ENCODE peak calls at places on chromosomes 7 and 10, in seven cellular contexts. N is tibial artery, Q is mucosa of descending colon, M is tibial nerve, O is foreskin fibroblast, J is psoas muscle, L is A549. T is an unnamed sample.

GRCh38 chr7:130118801-130119200 is 48.5 kb downstream of the KLHDC10 start:
- DNase-seq in J (no peak), Q (no peak), M (no peak), O (no peak), L (no peak), N (no peak), T (no peak)

GRCh38 chr7:74069086-74069541 is 14.5 kb upstream of the LIMK1 start:
- DNase-seq in M (no peak), L (no peak), Q (no peak), N (no peak), J (no peak), O (no peak), T (no peak)

GRCh38 chr7:8274589-8274988 is 12.6 kb upstream of the ICA1 start:
- DNase-seq in O (no peak), M (no peak), J (no peak), L (no peak), N (no peak), Q (no peak), T (no peak)

GRCh38 chr10:7053195-7053594 is 357.6 kb downstream of the SFMBT2 start:
- DNase-seq in O (no peak), J (no peak), Q (no peak), N (no peak), M (no peak), L (no peak), T (no peak)

GRCh38 chr7:153835712-153836265 is 216.4 kb upstream of the DPP6 start:
- DNase-seq in Q (peak), L (no peak), M (no peak), O (no peak), N (peak), J (no peak), T (no peak)

GRCh38 chr7:70775570-70776156 is 356.3 kb upstream of the GALNT17 start:
- DNase-seq in N (no peak), Q (no peak), O (no peak), L (peak), J (no peak), M (no peak), T (no peak)

GRCh38 chr7:141072548-141073172 is 1.2 kb upstream of the TMEM178B start:
- DNase-seq in J (peak), L (peak), O (peak), Q (peak), M (no peak), N (no peak), T (peak)

GRCh38 chr7:13641699-13642098 is 347.8 kb downstream of the ETV1 start:
- DNase-seq in J (no peak), N (no peak), L (peak), Q (no peak), O (peak), M (no peak), T (no peak)

GRCh38 chr10:5565671-5566581 is 41.2 kb downstream of the CALML3 start:
- DNase-seq in Q (no peak), N (no peak), J (no peak), M (peak), L (no peak), O (peak), T (peak)

GRCh38 chr10:6306917-6307316 is 104.2 kb downstream of the PFKFB3 start:
- DNase-seq in N (no peak), O (no peak), J (no peak), M (no peak), Q (no peak), L (no peak), T (no peak)

GRCh38 chr7:139820089-139820488 is 9.0 kb upstream of the TBXAS1 start:
- DNase-seq in M (no peak), O (no peak), Q (no peak), N (no peak), L (no peak), J (no peak), T (no peak)

GRCh38 chr7:44782460-44782859 is 14.0 kb upstream of the PPIA start:
- DNase-seq in Q (no peak), O (no peak), L (no peak), M (no peak), J (no peak), N (no peak), T (no peak)

GRCh38 chr7:35993663-35994622 is 159.1 kb upstream of the EEPD1 start:
- DNase-seq in M (no peak), N (no peak), J (no peak), L (peak), Q (peak), O (peak), T (no peak)

GRCh38 chr7:47375590-47375989 is 206.3 kb downstream of the TNS3 start:
- DNase-seq in M (no peak), L (no peak), Q (no peak), O (peak), J (no peak), N (no peak), T (no peak)

GRCh38 chr7:30309302-30309701 is 24.9 kb downstream of the ZNRF2 start:
- DNase-seq in J (no peak), Q (no peak), M (no peak), N (no peak), O (no peak), L (no peak), T (no peak)

GRCh38 chr10:48526371-48526821 is 78.5 kb downstream of the ARHGAP22 start:
- DNase-seq in O (peak), L (no peak), J (no peak), N (no peak), Q (no peak), M (no peak), T (peak)

GRCh38 chr7:131948434-131949053 is 392.1 kb upstream of the PODXL start:
- DNase-seq in L (peak), J (peak), M (peak), O (peak), N (peak), Q (peak), T (no peak)

GRCh38 chr10:118971187-118971586 is 58.3 kb upstream of the NANOS1 start:
- DNase-seq in J (no peak), N (no peak), L (no peak), Q (no peak), O (no peak), M (no peak), T (no peak)

GRCh38 chr7:65247491-65247890 is 126.2 kb upstream of the ZNF92 start:
- DNase-seq in L (no peak), M (no peak), Q (no peak), J (no peak), N (no peak), O (no peak), T (no peak)

GRCh38 chr10:117442944-117443676 is 67.9 kb upstream of the PDZD8 start:
- DNase-seq in Q (peak), J (peak), N (peak), O (peak), M (peak), L (peak), T (no peak)

GRCh38 chr10:124596116-124596785 is 134.6 kb downstream of the LHPP start:
- DNase-seq in J (peak), N (no peak), M (no peak), Q (no peak), L (no peak), O (no peak), T (no peak)

GRCh38 chr7:120226188-120226587 is 46.8 kb upstream of the KCND2 start:
- DNase-seq in M (no peak), N (no peak), J (no peak), O (no peak), Q (no peak), L (no peak), T (no peak)

GRCh38 chr7:82945480-82945879 is 217.2 kb downstream of the PCLO start:
- DNase-seq in M (no peak), L (no peak), N (no peak), O (no peak), Q (no peak), J (no peak), T (no peak)

GRCh38 chr7:76191783-76192240 is 9.9 kb upstream of the SRRM3 start:
- DNase-seq in M (no peak), Q (no peak), J (no peak), N (no peak), O (peak), L (peak), T (no peak)

GRCh38 chr10:1251769-1252168 is 195.6 kb downstream of the WDR37 start:
- DNase-seq in J (no peak), N (no peak), L (no peak), O (no peak), M (no peak), Q (no peak), T (no peak)

GRCh38 chr7:16801111-16801542 is 3.7 kb downstream of the AGR2 start:
- DNase-seq in J (no peak), M (no peak), O (peak), N (no peak), Q (no peak), L (peak), T (peak)

GRCh38 chr10:114288424-114289095 is 49.5 kb downstream of the VWA2 start:
- DNase-seq in M (no peak), L (no peak), O (no peak), N (no peak), Q (no peak), J (no peak), T (no peak)

GRCh38 chr7:23315366-23315765 is 16.2 kb downstream of the MALSU1 start:
- DNase-seq in L (no peak), M (no peak), N (no peak), O (peak), J (no peak), Q (no peak), T (no peak)

GRCh38 chr7:146565872-146566271 is 449.3 kb downstream of the CNTNAP2 start:
- DNase-seq in L (no peak), Q (no peak), N (no peak), M (no peak), J (no peak), O (no peak), T (no peak)

GRCh38 chr10:65531545-65531944 is 1394.3 kb upstream of the LRRTM3 start:
- DNase-seq in J (no peak), L (no peak), M (no peak), N (no peak), O (no peak), Q (no peak), T (no peak)
- H3K4me3 ChIP-seq in J (no peak), L (no peak), M (no peak), N (no peak), O (no peak), Q (no peak), T (no peak)

GRCh38 chr10:50622497-50623298 is 1.1 kb downstream of the SGMS1 start:
- DNase-seq in O (peak), N (peak), L (peak), J (peak), Q (peak), M (no peak), T (no peak)
- TF ChIP-seq CTCF in O (no peak), N (no peak), L (no peak), J (no peak), Q (no peak), M (no peak), T (no peak)

GRCh38 chr10:93751832-93752231 is 5.9 kb upstream of the LGI1 start:
- DNase-seq in M (no peak), N (no peak), Q (peak), L (peak), O (peak), J (no peak), T (no peak)
- H3K4me3 ChIP-seq in M (peak), N (peak), Q (no peak), L (no peak), O (no peak), J (peak), T (no peak)

GRCh38 chr7:94205529-94205928 is 189.2 kb upstream of the COL1A2 start:
- DNase-seq in M (no peak), J (no peak), O (no peak), N (no peak), L (no peak), Q (no peak), T (no peak)
- TF ChIP-seq CTCF in M (no peak), J (no peak), O (no peak), N (no peak), L (no peak), Q (no peak), T (no peak)

GRCh38 chr10:122139627-122140151 is 131.4 kb upstream of the BTBD16 start:
- DNase-seq in Q (no peak), M (no peak), L (no peak), J (no peak), O (peak), N (no peak), T (no peak)

GRCh38 chr10:122141821-122142651 is 129.1 kb upstream of the BTBD16 start:
- DNase-seq in O (peak), M (no peak), N (peak), Q (no peak), J (peak), L (no peak), T (no peak)

GRCh38 chr10:122142652-122143237 is 128.4 kb upstream of the BTBD16 start:
- DNase-seq in N (no peak), J (peak), O (peak), L (no peak), M (no peak), Q (peak), T (no peak)

GRCh38 chr10:122140477-122140902 is 130.6 kb upstream of the BTBD16 start:
- DNase-seq in N (peak), O (peak), M (no peak), L (peak), J (peak), Q (no peak), T (no peak)

DNA sequence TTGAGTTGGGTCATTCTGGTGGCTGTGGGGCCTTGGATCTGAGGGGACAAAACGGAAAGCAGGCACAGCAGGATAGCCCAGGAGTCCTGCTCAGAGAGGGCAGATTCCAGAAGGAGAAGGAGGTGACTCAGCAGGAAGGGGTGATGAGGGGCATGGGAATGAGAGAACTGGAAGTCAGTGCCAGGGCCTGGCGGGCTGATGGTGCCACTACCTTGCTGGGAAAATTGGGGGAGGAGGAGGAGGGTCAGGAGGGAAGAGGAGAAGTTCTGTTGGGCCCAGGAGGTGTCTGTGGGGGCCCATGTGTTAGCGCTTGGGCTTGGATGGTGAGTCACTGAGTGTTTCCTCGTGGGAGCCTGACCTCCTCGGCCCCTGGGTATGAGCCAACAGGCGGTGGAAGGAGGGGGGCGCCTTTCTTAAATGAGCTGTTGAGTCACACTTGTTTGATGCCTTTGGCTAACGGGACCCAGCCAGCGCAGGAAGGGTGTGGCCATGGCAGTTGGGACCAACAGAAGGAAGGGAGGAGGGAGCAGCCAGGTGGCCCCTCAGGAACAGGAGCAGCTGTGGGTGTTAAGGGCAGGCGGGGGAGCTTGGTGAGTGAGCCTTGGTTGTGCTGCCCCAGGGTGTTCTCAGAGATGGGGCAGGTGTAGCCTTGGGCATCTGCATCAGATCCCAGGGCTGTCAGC is 130.0 kb upstream of the BTBD16 start:
- DNase-seq in J (peak), Q (peak), O (peak), N (peak), M (peak), L (peak), T (peak)
- H3K4me3 ChIP-seq in J (no peak), Q (no peak), O (no peak), N (no peak), M (no peak), L (peak), T (no peak)

DNA sequence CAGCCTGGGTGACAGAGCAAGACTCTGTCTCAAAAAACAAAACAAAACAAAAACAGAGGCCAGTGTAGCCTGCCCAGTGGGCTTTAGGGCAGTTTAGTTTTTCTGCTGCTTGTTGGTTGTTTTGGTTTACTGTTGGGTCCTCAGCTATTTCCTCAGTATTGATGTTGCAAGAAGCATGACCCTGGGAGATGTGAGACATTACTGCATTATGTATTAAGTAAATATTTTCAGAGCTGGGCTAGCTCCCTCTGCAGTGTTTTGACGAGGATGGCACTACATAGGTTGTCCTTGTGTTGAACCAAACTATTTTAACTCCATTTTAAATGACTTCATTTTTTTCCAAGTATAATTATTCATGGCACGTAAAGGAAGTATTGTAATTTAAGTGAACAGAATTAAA is 4.8 kb downstream of the AKAP9 start:
- DNase-seq in L (peak), J (no peak), M (no peak), Q (no peak), N (no peak), O (peak), T (no peak)
- TF ChIP-seq CTCF in L (peak), J (no peak), M (no peak), Q (no peak), N (no peak), O (peak), T (peak)

GRCh38 chr7:436367-437128 is 83.1 kb downstream of the PDGFA start:
- DNase-seq in N (no peak), J (no peak), O (no peak), L (no peak), Q (no peak), M (no peak), T (no peak)

GRCh38 chr7:433558-433957 is 86.1 kb downstream of the PDGFA start:
- DNase-seq in Q (no peak), M (no peak), L (no peak), O (no peak), N (no peak), J (no peak), T (no peak)

GRCh38 chr7:435518-436366 is 83.9 kb downstream of the PDGFA start:
- DNase-seq in N (no peak), O (no peak), J (peak), Q (peak), M (no peak), L (peak), T (no peak)

GRCh38 chr7:432933-433332 is 86.7 kb downstream of the PDGFA start:
- DNase-seq in Q (no peak), N (no peak), M (no peak), L (no peak), J (no peak), O (no peak), T (no peak)

DNA sequence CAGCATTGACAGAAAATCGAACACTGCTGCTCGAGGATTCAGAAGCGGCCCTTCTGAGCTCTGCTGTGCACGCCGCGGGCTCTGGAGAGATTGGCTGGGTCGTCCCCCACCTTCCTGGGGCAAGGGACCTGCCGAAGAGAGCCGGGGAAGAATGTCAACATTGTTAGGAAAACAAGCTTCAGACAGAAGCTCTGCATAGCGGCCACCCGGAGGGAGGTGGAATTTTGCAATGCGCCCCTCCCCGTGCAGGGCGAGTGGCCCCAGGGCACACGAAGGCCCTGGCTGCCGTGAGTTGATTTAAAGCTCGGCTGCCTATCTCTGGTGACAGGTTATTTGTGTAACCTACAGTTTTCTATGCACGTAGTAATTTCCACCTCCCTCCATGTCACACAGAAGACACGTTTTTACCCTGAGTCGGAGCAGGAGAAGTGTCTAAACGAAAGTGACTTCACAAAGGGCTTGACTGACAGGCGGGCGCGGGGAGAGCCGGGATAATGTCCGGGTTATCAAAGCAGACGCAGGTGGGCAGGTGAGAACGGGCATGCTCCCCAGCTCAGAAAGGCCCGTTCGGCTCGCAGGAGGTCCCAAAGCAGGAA is 84.7 kb downstream of the PDGFA start:
- DNase-seq in O (no peak), J (no peak), N (no peak), Q (peak), L (no peak), M (no peak), T (no peak)
- H3K4me3 ChIP-seq in O (no peak), J (no peak), N (no peak), Q (no peak), L (no peak), M (peak), T (no peak)

DNA sequence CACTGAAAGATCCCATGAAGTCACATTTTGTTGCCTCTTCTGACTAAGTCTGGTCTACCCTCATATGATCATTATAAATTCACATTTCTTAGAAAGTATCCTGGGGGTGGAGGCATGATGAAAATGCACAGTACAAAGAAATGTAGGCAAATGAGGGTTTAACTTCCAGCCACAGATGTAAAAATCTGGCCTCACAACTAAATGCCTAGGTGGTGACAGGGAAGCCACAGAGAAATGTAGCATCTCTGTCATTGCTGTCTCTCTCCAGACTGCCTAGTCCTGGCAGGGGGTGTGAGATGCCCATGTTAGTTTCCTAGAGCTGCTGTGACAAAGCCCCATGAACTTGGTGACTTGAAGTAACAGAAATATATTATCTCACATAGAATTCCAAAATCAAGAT is 395.9 kb downstream of the SORCS3 start:
- DNase-seq in Q (no peak), N (no peak), M (no peak), O (no peak), L (no peak), J (no peak), T (no peak)
- TF ChIP-seq CTCF in Q (no peak), N (no peak), M (no peak), O (no peak), L (no peak), J (no peak), T (no peak)

GRCh38 chr10:122853665-122854313 is 8.1 kb upstream of the CUZD1 start:
- DNase-seq in L (no peak), O (peak), N (no peak), J (no peak), M (no peak), Q (no peak), T (no peak)
- H3K4me3 ChIP-seq in L (peak), O (no peak), N (no peak), J (no peak), M (no peak), Q (no peak), T (no peak)

GRCh38 chr7:28473567-28474266 is 61.4 kb downstream of the CREB5 start:
- DNase-seq in O (peak), M (peak), J (peak), Q (no peak), N (peak), L (no peak), T (no peak)

GRCh38 chr7:28470344-28470743 is 58.0 kb downstream of the CREB5 start:
- DNase-seq in J (no peak), M (no peak), L (no peak), O (no peak), Q (no peak), N (no peak), T (no peak)

GRCh38 chr7:28469562-28469961 is 57.2 kb downstream of the CREB5 start:
- DNase-seq in Q (no peak), M (no peak), N (no peak), J (no peak), O (no peak), L (no peak), T (no peak)

GRCh38 chr7:28474267-28474618 is 61.9 kb downstream of the CREB5 start:
- DNase-seq in O (no peak), N (no peak), Q (no peak), J (no peak), L (no peak), M (no peak), T (no peak)

DNA sequence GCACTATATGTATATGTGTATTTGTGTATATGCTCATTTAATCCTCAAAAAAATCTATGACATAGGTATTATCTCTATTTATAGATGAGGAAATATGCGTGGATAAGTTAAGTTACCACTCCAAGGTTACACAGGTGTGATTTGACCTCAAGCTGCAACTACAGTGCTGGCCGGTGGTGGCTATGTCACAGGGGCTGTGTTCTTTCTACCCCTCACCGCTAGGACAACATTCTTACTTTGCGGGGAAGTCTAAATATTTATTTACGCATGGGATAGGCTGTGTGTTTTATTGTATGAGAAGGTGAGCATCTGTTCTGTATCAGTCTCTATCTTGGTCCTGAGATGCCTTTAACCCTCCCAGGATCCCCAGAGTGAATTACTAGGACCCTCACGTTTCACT is 60.0 kb downstream of the CREB5 start:
- DNase-seq in Q (no peak), L (no peak), N (no peak), O (no peak), M (no peak), J (no peak), T (no peak)
- TF ChIP-seq CTCF in Q (no peak), L (no peak), N (no peak), O (no peak), M (no peak), J (no peak), T (no peak)

T was measured in BJ.